ENCODE peak calls at places on chromosomes 3 and 15, in nine cellular contexts. One of them, this sample, is unnamed.

GRCh38 chr3:165378761-165379160 is 182.6 kb upstream of the SLITRK3 start:
- DNase-seq in GM23248: no peak
- DNase-seq in hepatocyte: no peak
- DNase-seq in thoracic aorta: no peak
- DNase-seq in kidney: no peak
- DNase-seq in mesendoderm: no peak
- DNase-seq in NT2/D1: no peak
- DNase-seq in stomach: no peak
- DNase-seq in aorta: no peak
- DNase-seq in this sample: no peak

GRCh38 chr15:29364429-29365078 is 94.9 kb upstream of the NSMCE3 start:
- DNase-seq in GM23248: peak; percentile 61
- DNase-seq in hepatocyte: no peak
- DNase-seq in thoracic aorta: no peak
- DNase-seq in kidney: no peak
- DNase-seq in mesendoderm: peak; percentile 30
- DNase-seq in NT2/D1: no peak
- DNase-seq in stomach: no peak
- DNase-seq in aorta: no peak
- DNase-seq in this sample: no peak

GRCh38 chr15:82159922-82160321 is 102.6 kb downstream of the EFL1 start:
- DNase-seq in GM23248: peak; percentile 99
- DNase-seq in hepatocyte: peak; percentile 34
- DNase-seq in thoracic aorta: no peak
- DNase-seq in kidney: no peak
- DNase-seq in mesendoderm: peak; percentile 78
- DNase-seq in NT2/D1: peak; percentile 8
- DNase-seq in stomach: no peak
- DNase-seq in aorta: no peak
- DNase-seq in this sample: no peak

GRCh38 chr3:128484404-128485282 is 8.4 kb downstream of the GATA2 start:
- DNase-seq in GM23248: peak; percentile 46
- DNase-seq in hepatocyte: no peak
- DNase-seq in thoracic aorta: no peak
- DNase-seq in kidney: peak; percentile 52
- DNase-seq in mesendoderm: peak; percentile 69
- DNase-seq in NT2/D1: no peak
- DNase-seq in stomach: no peak
- DNase-seq in aorta: peak; percentile 15
- DNase-seq in this sample: no peak

GRCh38 chr3:24510030-24510648 is 15.5 kb upstream of the THRB start:
- DNase-seq in GM23248: no peak
- DNase-seq in hepatocyte: no peak
- DNase-seq in thoracic aorta: no peak
- DNase-seq in kidney: no peak
- DNase-seq in mesendoderm: no peak
- DNase-seq in NT2/D1: no peak
- DNase-seq in stomach: no peak
- DNase-seq in aorta: no peak
- DNase-seq in this sample: no peak

GRCh38 chr3:158330820-158331219 is 220.9 kb downstream of the RSRC1 start:
- DNase-seq in GM23248: peak; percentile 12
- DNase-seq in hepatocyte: no peak
- DNase-seq in thoracic aorta: no peak
- DNase-seq in kidney: no peak
- DNase-seq in mesendoderm: peak; percentile 3
- DNase-seq in NT2/D1: no peak
- DNase-seq in stomach: no peak
- DNase-seq in aorta: no peak
- DNase-seq in this sample: no peak

GRCh38 chr3:194587438-194587931 is 45.7 kb downstream of the TMEM44 start:
- DNase-seq in GM23248: peak; percentile 54
- DNase-seq in hepatocyte: no peak
- DNase-seq in thoracic aorta: no peak
- DNase-seq in kidney: no peak
- DNase-seq in mesendoderm: no peak
- DNase-seq in NT2/D1: no peak
- DNase-seq in stomach: no peak
- DNase-seq in aorta: peak; percentile 89
- DNase-seq in this sample: no peak

GRCh38 chr3:26369133-26369532 is 253.4 kb upstream of the LRRC3B start:
- DNase-seq in GM23248: no peak
- DNase-seq in hepatocyte: no peak
- DNase-seq in thoracic aorta: no peak
- DNase-seq in kidney: no peak
- DNase-seq in mesendoderm: peak; percentile 63
- DNase-seq in NT2/D1: no peak
- DNase-seq in stomach: no peak
- DNase-seq in aorta: no peak
- DNase-seq in this sample: no peak

GRCh38 chr3:162302983-162303624 is 806.5 kb downstream of the OTOL1 start:
- DNase-seq in GM23248: no peak
- DNase-seq in hepatocyte: no peak
- DNase-seq in thoracic aorta: no peak
- DNase-seq in kidney: no peak
- DNase-seq in mesendoderm: no peak
- DNase-seq in NT2/D1: no peak
- DNase-seq in stomach: no peak
- DNase-seq in aorta: no peak
- DNase-seq in this sample: no peak

GRCh38 chr15:71975816-71976150 is 142.2 kb downstream of the MYO9A start:
- DNase-seq in GM23248: no peak
- DNase-seq in hepatocyte: no peak
- DNase-seq in thoracic aorta: no peak
- DNase-seq in kidney: no peak
- DNase-seq in mesendoderm: no peak
- DNase-seq in NT2/D1: no peak
- DNase-seq in stomach: no peak
- DNase-seq in aorta: no peak
- DNase-seq in this sample: no peak

GRCh38 chr3:55826731-55827496 is 339.8 kb upstream of the WNT5A start:
- DNase-seq in GM23248: peak; percentile 35
- DNase-seq in hepatocyte: no peak
- DNase-seq in thoracic aorta: no peak
- DNase-seq in kidney: no peak
- DNase-seq in mesendoderm: no peak
- DNase-seq in NT2/D1: no peak
- DNase-seq in stomach: no peak
- DNase-seq in aorta: no peak
- DNase-seq in this sample: no peak

GRCh38 chr15:31510003-31510402 is 183.4 kb downstream of the KLF13 start:
- DNase-seq in GM23248: no peak
- DNase-seq in hepatocyte: no peak
- DNase-seq in thoracic aorta: no peak
- DNase-seq in kidney: peak; percentile 58
- DNase-seq in mesendoderm: no peak
- DNase-seq in NT2/D1: no peak
- DNase-seq in stomach: no peak
- DNase-seq in aorta: no peak
- DNase-seq in this sample: no peak

GRCh38 chr3:162956711-162957110 is 1460.1 kb downstream of the OTOL1 start:
- DNase-seq in GM23248: no peak
- DNase-seq in hepatocyte: no peak
- DNase-seq in thoracic aorta: no peak
- DNase-seq in kidney: no peak
- DNase-seq in mesendoderm: no peak
- DNase-seq in NT2/D1: no peak
- DNase-seq in stomach: no peak
- DNase-seq in aorta: no peak
- DNase-seq in this sample: no peak

GRCh38 chr3:58383904-58384303 is 49.7 kb downstream of the PDHB start:
- DNase-seq in GM23248: peak; percentile 99
- DNase-seq in hepatocyte: peak; percentile 41
- DNase-seq in thoracic aorta: no peak
- DNase-seq in kidney: no peak
- DNase-seq in mesendoderm: peak; percentile 21
- DNase-seq in NT2/D1: no peak
- DNase-seq in stomach: no peak
- DNase-seq in aorta: no peak
- DNase-seq in this sample: peak; percentile 65

GRCh38 chr15:47184003-47184404 is 533.3 kb upstream of the SEMA6D start:
- DNase-seq in GM23248: peak; percentile 28
- DNase-seq in hepatocyte: peak; percentile 65
- DNase-seq in thoracic aorta: no peak
- DNase-seq in kidney: peak; percentile 81
- DNase-seq in mesendoderm: peak; percentile 70
- DNase-seq in NT2/D1: no peak
- DNase-seq in stomach: no peak
- DNase-seq in aorta: peak; percentile 61
- DNase-seq in this sample: no peak

GRCh38 chr15:92168284-92168683 is 225.4 kb upstream of the ST8SIA2 start:
- DNase-seq in GM23248: no peak
- DNase-seq in hepatocyte: no peak
- DNase-seq in thoracic aorta: no peak
- DNase-seq in kidney: no peak
- DNase-seq in mesendoderm: no peak
- DNase-seq in NT2/D1: no peak
- DNase-seq in stomach: no peak
- DNase-seq in aorta: no peak
- DNase-seq in this sample: no peak

GRCh38 chr3:159852821-159853505 is 135.7 kb upstream of the IL12A start:
- DNase-seq in GM23248: peak; percentile 50
- DNase-seq in hepatocyte: peak; percentile 45
- DNase-seq in thoracic aorta: no peak
- DNase-seq in kidney: peak; percentile 79
- DNase-seq in mesendoderm: peak; percentile 93
- DNase-seq in NT2/D1: no peak
- DNase-seq in stomach: no peak
- DNase-seq in aorta: peak; percentile 56
- DNase-seq in this sample: peak; percentile 75

GRCh38 chr3:144687862-144688261 is 716.2 kb downstream of the DIPK2A start:
- DNase-seq in GM23248: peak; percentile 1
- DNase-seq in hepatocyte: no peak
- DNase-seq in thoracic aorta: no peak
- DNase-seq in kidney: no peak
- DNase-seq in mesendoderm: peak; percentile 38
- DNase-seq in NT2/D1: peak; percentile 44
- DNase-seq in stomach: no peak
- DNase-seq in aorta: no peak
- DNase-seq in this sample: no peak

GRCh38 chr3:111904376-111905241 is 45.5 kb downstream of the PHLDB2 start:
- DNase-seq in GM23248: peak; percentile 94
- DNase-seq in hepatocyte: peak; percentile 26
- DNase-seq in thoracic aorta: no peak
- DNase-seq in kidney: no peak
- DNase-seq in mesendoderm: no peak
- DNase-seq in NT2/D1: no peak
- DNase-seq in stomach: no peak
- DNase-seq in aorta: no peak
- DNase-seq in this sample: no peak

GRCh38 chr3:94249491-94250079 is 186.7 kb downstream of the NSUN3 start:
- DNase-seq in GM23248: peak; percentile 83
- DNase-seq in hepatocyte: peak; percentile 80
- DNase-seq in thoracic aorta: no peak
- DNase-seq in kidney: peak; percentile 64
- DNase-seq in mesendoderm: peak; percentile 88
- DNase-seq in NT2/D1: peak; percentile 70
- DNase-seq in stomach: peak; percentile 75
- DNase-seq in aorta: peak; percentile 61
- DNase-seq in this sample: no peak

GRCh38 chr15:66491846-66492245 is 5.7 kb downstream of the SNAPC5 start:
- DNase-seq in GM23248: no peak
- DNase-seq in hepatocyte: no peak
- DNase-seq in thoracic aorta: no peak
- DNase-seq in kidney: no peak
- DNase-seq in mesendoderm: no peak
- DNase-seq in NT2/D1: no peak
- DNase-seq in stomach: no peak
- DNase-seq in aorta: no peak
- DNase-seq in this sample: peak; percentile 42
- H3K36me3 ChIP-seq in GM23248: peaks cover 40% of the 10 kb centered on the region
- H3K36me3 ChIP-seq in hepatocyte: no peaks in the 10 kb centered on the region
- H3K36me3 ChIP-seq in thoracic aorta: peaks cover 42% of the 10 kb centered on the region
- H3K36me3 ChIP-seq in kidney: peaks cover 26% of the 10 kb centered on the region
- H3K36me3 ChIP-seq in mesendoderm: peaks cover 7% of the 10 kb centered on the region
- H3K36me3 ChIP-seq in NT2/D1: peaks cover 94% of the 10 kb centered on the region
- H3K36me3 ChIP-seq in stomach: peaks cover 12% of the 10 kb centered on the region
- H3K36me3 ChIP-seq in aorta: peaks cover 4% of the 10 kb centered on the region
- H3K36me3 ChIP-seq in this sample: peaks cover 93% of the 10 kb centered on the region

GRCh38 chr15:96342611-96343528 is 12.4 kb downstream of the NR2F2 start:
- DNase-seq in GM23248: no peak
- DNase-seq in hepatocyte: no peak
- DNase-seq in thoracic aorta: no peak
- DNase-seq in kidney: peak; percentile 68
- DNase-seq in mesendoderm: no peak
- DNase-seq in NT2/D1: no peak
- DNase-seq in stomach: no peak
- DNase-seq in aorta: no peak
- DNase-seq in this sample: no peak
- H3K4me1 ChIP-seq in GM23248: peaks cover 43% of the 10 kb centered on the region
- H3K4me1 ChIP-seq in hepatocyte: peaks cover 63% of the 10 kb centered on the region
- H3K4me1 ChIP-seq in thoracic aorta: peaks cover 44% of the 10 kb centered on the region
- H3K4me1 ChIP-seq in kidney: peaks cover 18% of the 10 kb centered on the region
- H3K4me1 ChIP-seq in mesendoderm: no peaks in the 10 kb centered on the region
- H3K4me1 ChIP-seq in NT2/D1: peaks cover 16% of the 10 kb centered on the region
- H3K4me1 ChIP-seq in stomach: peaks cover 32% of the 10 kb centered on the region
- H3K4me1 ChIP-seq in aorta: no peaks in the 10 kb centered on the region
- H3K4me1 ChIP-seq in this sample: peaks cover 4% of the 10 kb centered on the region

GRCh38 chr3:150581174-150581573 is 21.9 kb upstream of the SELENOT start:
- DNase-seq in GM23248: no peak
- DNase-seq in hepatocyte: no peak
- DNase-seq in thoracic aorta: no peak
- DNase-seq in kidney: no peak
- DNase-seq in mesendoderm: no peak
- DNase-seq in NT2/D1: no peak
- DNase-seq in stomach: no peak
- DNase-seq in aorta: no peak
- DNase-seq in this sample: no peak

GRCh38 chr3:150583028-150583427 is 20.1 kb upstream of the SELENOT start:
- DNase-seq in GM23248: no peak
- DNase-seq in hepatocyte: no peak
- DNase-seq in thoracic aorta: no peak
- DNase-seq in kidney: no peak
- DNase-seq in mesendoderm: no peak
- DNase-seq in NT2/D1: no peak
- DNase-seq in stomach: no peak
- DNase-seq in aorta: no peak
- DNase-seq in this sample: no peak

GRCh38 chr3:150582620-150583019 is 20.5 kb upstream of the SELENOT start:
- DNase-seq in GM23248: no peak
- DNase-seq in hepatocyte: no peak
- DNase-seq in thoracic aorta: no peak
- DNase-seq in kidney: no peak
- DNase-seq in mesendoderm: no peak
- DNase-seq in NT2/D1: no peak
- DNase-seq in stomach: no peak
- DNase-seq in aorta: no peak
- DNase-seq in this sample: no peak

GRCh38 chr3:150577854-150578253 is 25.3 kb upstream of the SELENOT start:
- DNase-seq in GM23248: peak; percentile 20
- DNase-seq in hepatocyte: no peak
- DNase-seq in thoracic aorta: no peak
- DNase-seq in kidney: no peak
- DNase-seq in mesendoderm: no peak
- DNase-seq in NT2/D1: no peak
- DNase-seq in stomach: no peak
- DNase-seq in aorta: no peak
- DNase-seq in this sample: no peak
- H3K36me3 ChIP-seq in GM23248: peaks cover 33% of the 10 kb centered on the region
- H3K36me3 ChIP-seq in hepatocyte: no peaks in the 10 kb centered on the region
- H3K36me3 ChIP-seq in thoracic aorta: peaks cover 22% of the 10 kb centered on the region
- H3K36me3 ChIP-seq in kidney: peaks cover 5% of the 10 kb centered on the region
- H3K36me3 ChIP-seq in mesendoderm: peaks cover 2% of the 10 kb centered on the region
- H3K36me3 ChIP-seq in NT2/D1: peaks cover 81% of the 10 kb centered on the region
- H3K36me3 ChIP-seq in stomach: peaks cover 15% of the 10 kb centered on the region
- H3K36me3 ChIP-seq in aorta: no peaks in the 10 kb centered on the region
- H3K36me3 ChIP-seq in this sample: peaks cover 98% of the 10 kb centered on the region

GRCh38 chr3:73523661-73524060 is 101.1 kb downstream of the PDZRN3 start:
- DNase-seq in GM23248: no peak
- DNase-seq in hepatocyte: no peak
- DNase-seq in thoracic aorta: no peak
- DNase-seq in kidney: no peak
- DNase-seq in mesendoderm: no peak
- DNase-seq in NT2/D1: no peak
- DNase-seq in stomach: no peak
- DNase-seq in aorta: no peak
- DNase-seq in this sample: no peak
- H3K4me1 ChIP-seq in GM23248: peaks cover 14% of the 10 kb centered on the region
- H3K4me1 ChIP-seq in hepatocyte: peaks cover 8% of the 10 kb centered on the region
- H3K4me1 ChIP-seq in thoracic aorta: peaks cover 65% of the 10 kb centered on the region
- H3K4me1 ChIP-seq in kidney: peaks cover 6% of the 10 kb centered on the region
- H3K4me1 ChIP-seq in mesendoderm: no peaks in the 10 kb centered on the region
- H3K4me1 ChIP-seq in NT2/D1: no peaks in the 10 kb centered on the region
- H3K4me1 ChIP-seq in stomach: peaks cover 6% of the 10 kb centered on the region
- H3K4me1 ChIP-seq in aorta: peaks cover 10% of the 10 kb centered on the region
- H3K4me1 ChIP-seq in this sample: no peaks in the 10 kb centered on the region

This sample was measured in RWPE2.